ENCODE peak calls at places on chromosomes 7 and 10, in four cellular contexts. K, P, B and W are unnamed samples.

GRCh38 chr7:84238611-84239010 is 44.0 kb upstream of the SEMA3A start:
- DNase-seq in K (no peak), B (no peak), P (no peak), W (no peak)

GRCh38 chr10:89237849-89238248 is 13.7 kb downstream of the LIPA start:
- DNase-seq in K (no peak), B (no peak), P (no peak), W (no peak)

GRCh38 chr10:76946268-76946667 is 691.3 kb downstream of the KCNMA1 start:
- DNase-seq in P (no peak), K (no peak), B (no peak), W (peak; percentile 46)

GRCh38 chr7:65371468-65371867 is 2.2 kb upstream of the ZNF92 start:
- DNase-seq in K (no peak), P (no peak), B (no peak), W (peak; percentile 83)

GRCh38 chr10:67883710-67884312 is 645 bp upstream of the SIRT1 start:
- DNase-seq in P (no peak), K (no peak), B (no peak), W (no peak)

GRCh38 chr10:120456143-120456625 is 843 bp upstream of the PLPP4 start:
- DNase-seq in B (no peak), P (no peak), K (no peak), W (no peak)

GRCh38 chr10:97907211-97907610 is 57.6 kb downstream of the GOLGA7B start:
- DNase-seq in P (no peak), K (no peak), B (no peak), W (no peak)

GRCh38 chr7:249979-250378 is 40.0 kb upstream of the FOXL3 start:
- DNase-seq in B (no peak), P (no peak), K (no peak), W (no peak)

GRCh38 chr7:79923953-79924352 is 210.7 kb upstream of the GNAI1 start:
- DNase-seq in P (no peak), B (no peak), K (no peak), W (peak; percentile 16)

GRCh38 chr7:158354861-158355260 is 232.8 kb downstream of the PTPRN2 start:
- DNase-seq in K (no peak), B (no peak), P (no peak), W (no peak)

GRCh38 chr10:120506674-120507073 is 49.6 kb downstream of the PLPP4 start:
- DNase-seq in K (no peak), P (no peak), B (no peak), W (no peak)

GRCh38 chr7:94423865-94424264 is 29.2 kb downstream of the COL1A2 start:
- DNase-seq in P (no peak), K (no peak), B (no peak), W (peak; percentile 77)

GRCh38 chr7:36677769-36678435 is 46.4 kb downstream of the AOAH start:
- DNase-seq in K (no peak), P (no peak), B (no peak), W (no peak)

GRCh38 chr7:130959743-130960207 is 225.8 kb upstream of the KLF14 start:
- DNase-seq in B (no peak), K (no peak), P (no peak), W (peak; percentile 89)

GRCh38 chr10:126448091-126448490 is 59.8 kb upstream of the ADAM12 start:
- DNase-seq in P (no peak), B (no peak), K (no peak), W (no peak)

GRCh38 chr10:127592586-127592985 is 43.5 kb downstream of the NPS start:
- DNase-seq in K (no peak), B (no peak), P (no peak), W (no peak)

GRCh38 chr10:4656576-4657194 is 169.3 kb upstream of the AKR1E2 start:
- DNase-seq in K (no peak), B (peak; percentile 16), P (peak; percentile 39), W (peak; percentile 77)

GRCh38 chr7:111796671-111797070 is 234.4 kb upstream of the IMMP2L start:
- DNase-seq in B (no peak), P (no peak), K (no peak), W (peak; percentile 19)

GRCh38 chr7:7668708-7669107 is 28.2 kb downstream of the UMAD1 start:
- DNase-seq in K (no peak), B (no peak), P (no peak), W (no peak)

GRCh38 chr10:94098916-94099315 is 105.2 kb downstream of the PLCE1 start:
- DNase-seq in B (no peak), K (no peak), P (no peak), W (no peak)